ENCODE peak calls at places on chromosomes 7 and 10, in five cellular contexts. Q is HCT116, J is WTC11, D is HepG2, A is H1. S is an unnamed sample.

GRCh38 chr7:33339074-33339805 is 209.9 kb downstream of the BBS9 start:
- DNase-seq in Q (no peak), J (no peak), D (no peak), A (no peak), S (no peak)

GRCh38 chr10:114491419-114491818 is 87.1 kb upstream of the AFAP1L2 start:
- DNase-seq in Q (no peak), J (no peak), D (no peak), A (no peak), S (no peak)

GRCh38 chr7:27213904-27214586 is 14.2 kb upstream of the HOXA13 start:
- DNase-seq in Q (no peak), J (no peak), D (no peak), A (no peak), S (no peak)

GRCh38 chr7:6430271-6430940 is 17.3 kb downstream of the DAGLB start:
- DNase-seq in Q (no peak), J (no peak), D (no peak), A (no peak), S (peak)

GRCh38 chr7:158317238-158318205 is 270.1 kb downstream of the PTPRN2 start:
- DNase-seq in Q (no peak), J (peak), D (no peak), A (peak), S (no peak)

GRCh38 chr7:22980422-22980821 is 33.5 kb downstream of the HYCC1 start:
- DNase-seq in Q (no peak), J (no peak), D (no peak), A (no peak), S (no peak)

GRCh38 chr7:105876964-105877601 is 684 bp upstream of the ATXN7L1 start:
- DNase-seq in Q (peak), J (peak), D (peak), A (peak), S (peak)

GRCh38 chr10:49370326-49371100 is 25.4 kb downstream of the DRGX start:
- DNase-seq in Q (no peak), J (no peak), D (no peak), A (no peak), S (no peak)

GRCh38 chr10:132677096-132677904 is 108.6 kb downstream of the NKX6-2 start:
- DNase-seq in Q (no peak), J (peak), D (no peak), A (no peak), S (no peak)

GRCh38 chr10:123417414-123417813 is 248.7 kb upstream of the GPR26 start:
- DNase-seq in Q (no peak), J (no peak), D (no peak), A (no peak), S (no peak)

GRCh38 chr7:10708447-10708846 is 265.2 kb upstream of the PHF14 start:
- DNase-seq in Q (peak), J (peak), D (peak), A (no peak), S (peak)

GRCh38 chr10:110488124-110488681 is 9.5 kb upstream of the DUSP5 start:
- DNase-seq in Q (no peak), J (no peak), D (no peak), A (no peak), S (no peak)

GRCh38 chr10:88270871-88271713 is 312.0 kb downstream of the RNLS start:
- DNase-seq in Q (no peak), J (no peak), D (no peak), A (no peak), S (no peak)

GRCh38 chr7:91324663-91325062 is 60.4 kb downstream of the FZD1 start:
- DNase-seq in Q (no peak), J (no peak), D (no peak), A (no peak), S (no peak)

GRCh38 chr10:37671802-37672201 is 185.6 kb downstream of the ZNF248 start:
- DNase-seq in Q (no peak), J (no peak), D (no peak), A (no peak), S (no peak)

GRCh38 chr10:122258136-122259074 is 12.7 kb upstream of the BTBD16 start:
- DNase-seq in Q (no peak), J (no peak), D (no peak), A (no peak), S (no peak)

GRCh38 chr7:71419546-71420337 is 287.8 kb downstream of the GALNT17 start:
- DNase-seq in Q (no peak), J (no peak), D (no peak), A (no peak), S (no peak)

GRCh38 chr10:99329891-99330674 is 927 bp downstream of the CNNM1 start:
- DNase-seq in Q (no peak), J (peak), D (no peak), A (peak), S (no peak)

GRCh38 chr7:70775570-70776156 is 356.3 kb upstream of the GALNT17 start:
- DNase-seq in Q (no peak), J (no peak), D (no peak), A (no peak), S (peak)

GRCh38 chr7:23811540-23811939 is 101.5 kb downstream of the STK31 start:
- DNase-seq in Q (peak), J (no peak), D (peak), A (no peak), S (no peak)

GRCh38 chr10:89114846-89115625 is 92.1 kb downstream of the CH25H start:
- DNase-seq in Q (no peak), J (no peak), D (no peak), A (no peak), S (no peak)

GRCh38 chr10:52004342-52004949 is 305.1 kb upstream of the CSTF2T start:
- DNase-seq in Q (peak), J (no peak), D (peak), A (no peak), S (peak)

GRCh38 chr10:77290528-77291155 is 347.0 kb downstream of the KCNMA1 start:
- DNase-seq in Q (no peak), J (no peak), D (no peak), A (no peak), S (no peak)

GRCh38 chr7:137847418-137848050 is 760 bp upstream of the DGKI start:
- DNase-seq in Q (no peak), J (peak), D (no peak), A (peak), S (no peak)

GRCh38 chr10:131849591-131850489 is 51.0 kb upstream of the PPP2R2D start:
- DNase-seq in Q (no peak), J (no peak), D (no peak), A (no peak), S (no peak)

GRCh38 chr7:66826649-66827048 is 86.1 kb downstream of the RABGEF1 start:
- DNase-seq in Q (no peak), J (no peak), D (no peak), A (no peak), S (no peak)

GRCh38 chr7:116713500-116713899 is 41.5 kb downstream of the MET start:
- DNase-seq in Q (no peak), J (no peak), D (no peak), A (no peak), S (no peak)

GRCh38 chr7:34991938-34992840 is 45.1 kb downstream of the DPY19L1 start:
- DNase-seq in Q (peak), J (no peak), D (no peak), A (no peak), S (no peak)

GRCh38 chr10:131003455-131003854 is 308.1 kb downstream of the TCERG1L start:
- DNase-seq in Q (no peak), J (no peak), D (no peak), A (no peak), S (no peak)

GRCh38 chr7:45119550-45119949 is 8.1 kb upstream of the TBRG4 start:
- DNase-seq in Q (no peak), J (no peak), D (no peak), A (no peak), S (no peak)

GRCh38 chr10:47101196-47101595 is 190.0 kb downstream of the PTPN20 start:
- DNase-seq in Q (no peak), J (no peak), D (no peak), A (no peak), S (no peak)

DNA sequence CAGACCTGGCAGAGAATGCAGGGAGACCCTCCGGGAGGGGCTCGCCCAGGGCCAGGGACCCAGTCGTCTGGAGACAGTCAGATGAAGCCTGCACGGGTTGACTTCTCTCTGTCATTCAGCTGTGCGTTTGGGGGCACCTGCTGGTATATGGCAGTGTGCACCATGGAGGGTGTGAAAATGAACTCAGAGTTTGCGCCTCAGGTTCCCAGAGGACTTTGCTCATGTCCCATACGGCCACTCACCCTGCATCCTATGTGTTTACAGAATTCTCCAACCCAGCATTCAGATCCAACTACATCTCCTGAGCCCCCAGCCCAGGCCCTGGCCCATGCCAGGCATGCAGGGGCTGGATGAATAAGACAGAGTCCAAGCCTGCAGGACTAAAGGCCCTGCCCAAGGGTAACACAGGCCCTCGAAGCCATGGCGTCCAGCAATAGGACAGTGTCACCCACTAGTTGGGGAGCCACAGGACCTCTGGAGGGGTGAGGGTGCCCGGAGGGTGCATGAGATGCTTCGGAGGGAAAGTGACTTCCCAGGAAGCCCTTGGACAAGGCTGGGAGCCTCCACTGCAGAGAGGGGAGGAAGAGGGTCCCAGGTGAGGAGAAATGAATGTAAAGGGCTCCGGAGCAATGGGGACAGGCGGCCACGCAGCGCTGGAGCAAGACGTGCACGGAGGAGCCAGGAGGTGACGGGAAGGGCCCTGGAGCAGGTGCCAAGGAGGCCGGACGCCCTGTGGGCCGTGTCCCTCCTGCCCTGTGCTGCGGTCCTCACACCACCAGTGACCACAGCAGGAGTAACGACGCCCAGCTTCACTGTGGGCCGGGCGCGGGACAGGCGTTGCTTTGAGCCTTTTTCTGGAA is 36.3 kb downstream of the CALML3 start:
- DNase-seq in Q (no peak), J (no peak), D (peak), A (no peak), S (no peak)
- TF ChIP-seq SP1 in Q (no peak), J (no peak), D (no peak), A (no peak), S (no peak)

GRCh38 chr10:60488111-60488669 is 98.5 kb upstream of the ANK3 start:
- DNase-seq in Q (no peak), J (no peak), D (no peak), A (no peak), S (no peak)

GRCh38 chr10:60487543-60487942 is 97.9 kb upstream of the ANK3 start:
- DNase-seq in Q (no peak), J (no peak), D (no peak), A (no peak), S (no peak)

GRCh38 chr10:60491162-60491561 is 101.5 kb upstream of the ANK3 start:
- DNase-seq in Q (no peak), J (no peak), D (no peak), A (no peak), S (no peak)

GRCh38 chr10:60494774-60495173 is 105.1 kb upstream of the ANK3 start:
- DNase-seq in Q (no peak), J (no peak), D (no peak), A (no peak), S (no peak)

GRCh38 chr10:60490013-60490412 is 100.3 kb upstream of the ANK3 start:
- DNase-seq in Q (no peak), J (no peak), D (no peak), A (no peak), S (no peak)
- TF ChIP-seq SP1 in Q (no peak), J (no peak), D (no peak), A (no peak), S (no peak)

DNA sequence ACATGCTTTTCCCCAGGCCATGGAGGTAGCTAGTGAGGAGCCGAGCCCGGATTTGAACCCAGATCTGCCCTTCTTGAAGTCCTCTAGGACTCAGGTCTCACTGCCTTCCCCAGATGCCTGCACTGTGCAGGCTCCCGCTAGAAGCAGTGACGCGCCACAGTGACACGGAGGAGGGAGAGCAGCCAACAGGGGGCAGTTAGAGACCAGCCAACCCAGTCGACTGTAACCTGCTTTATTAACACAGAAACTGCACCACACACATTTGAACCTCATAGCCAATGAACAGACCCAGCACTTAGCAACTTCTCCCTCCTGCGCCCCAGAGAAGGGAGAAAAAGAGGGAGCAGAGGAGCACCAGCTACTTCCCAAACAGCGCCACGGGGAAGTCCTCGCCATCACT is 27.4 kb downstream of the PILRA start:
- DNase-seq in Q (peak), J (peak), D (peak), A (peak), S (peak)
- TF ChIP-seq SP1 in Q (no peak), J (no peak), D (no peak), A (no peak), S (no peak)

GRCh38 chr10:14837003-14837755 is 658 bp downstream of the CDNF start:
- DNase-seq in Q (no peak), J (no peak), D (peak), A (no peak), S (no peak)
- TF ChIP-seq SP1 in Q (no peak), J (no peak), D (no peak), A (no peak), S (no peak)

GRCh38 chr7:28961972-28962371 is 3.8 kb upstream of the TRIL start:
- DNase-seq in Q (no peak), J (peak), D (no peak), A (peak), S (no peak)
- TF ChIP-seq SP1 in Q (no peak), J (peak), D (no peak), A (peak), S (no peak)

GRCh38 chr7:19561121-19561805 is 147.6 kb downstream of the POLR1F start:
- DNase-seq in Q (no peak), J (no peak), D (no peak), A (no peak), S (no peak)
- TF ChIP-seq SP1 in Q (no peak), J (no peak), D (no peak), A (no peak), S (no peak)

GRCh38 chr10:126111562-126111961 is 215.2 kb downstream of the FANK1 start:
- DNase-seq in Q (no peak), J (no peak), D (no peak), A (no peak), S (no peak)

GRCh38 chr10:126104767-126105166 is 208.4 kb downstream of the FANK1 start:
- DNase-seq in Q (no peak), J (no peak), D (no peak), A (no peak), S (no peak)

GRCh38 chr10:126115021-126115610 is 218.8 kb downstream of the FANK1 start:
- DNase-seq in Q (no peak), J (no peak), D (no peak), A (no peak), S (no peak)

GRCh38 chr10:126110434-126110833 is 214.1 kb downstream of the FANK1 start:
- DNase-seq in Q (no peak), J (no peak), D (no peak), A (no peak), S (no peak)

GRCh38 chr10:126109893-126110292 is 213.5 kb downstream of the FANK1 start:
- DNase-seq in Q (no peak), J (no peak), D (no peak), A (no peak), S (no peak)
- TF ChIP-seq SP1 in Q (no peak), J (no peak), D (no peak), A (no peak), S (no peak)

GRCh38 chr7:39758234-39758970 is 135.0 kb downstream of the RALA start:
- DNase-seq in Q (no peak), J (no peak), D (no peak), A (no peak), S (no peak)

GRCh38 chr7:39757604-39758003 is 134.2 kb downstream of the RALA start:
- DNase-seq in Q (no peak), J (no peak), D (no peak), A (no peak), S (no peak)

DNA sequence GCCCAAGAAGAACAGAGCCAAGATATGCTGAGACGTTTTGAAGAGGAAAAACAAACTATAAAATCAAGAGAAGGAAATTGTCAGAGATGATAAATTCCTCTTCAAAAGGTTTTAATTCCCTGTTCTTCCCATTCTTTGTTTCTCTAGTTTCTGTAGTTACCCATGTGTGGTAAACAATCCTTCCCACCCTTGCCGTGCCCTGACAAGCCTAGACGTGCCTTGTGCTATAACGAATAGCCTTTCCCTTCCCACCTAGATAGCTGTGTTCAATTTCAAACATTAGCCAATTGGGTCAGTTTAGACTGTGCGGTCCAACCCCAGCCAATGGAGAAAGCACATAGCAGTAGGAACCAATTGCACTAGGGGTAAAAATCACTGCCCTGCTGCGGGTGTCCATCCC is 138.1 kb downstream of the RALA start:
- DNase-seq in Q (no peak), J (no peak), D (no peak), A (no peak), S (no peak)
- TF ChIP-seq SP1 in Q (no peak), J (no peak), D (no peak), A (no peak), S (no peak)

GRCh38 chr7:108570146-108570755 is 577 bp downstream of the DNAJB9 start:
- DNase-seq in Q (peak), J (peak), D (peak), A (no peak), S (peak)
- TF ChIP-seq SP1 in Q (no peak), J (no peak), D (no peak), A (no peak), S (no peak)

S was measured in HEK293T.